ENCODE peak calls at places on chromosomes 2 and 18, in five cellular contexts. A, G, I, J and N are unnamed samples.

GRCh38 chr2:129758461-129759185 is 220.8 kb upstream of the RAB6C start:
- DNase-seq in A (no peak), J (peak; percentile 49), G (no peak), I (peak; percentile 7), N (no peak)

GRCh38 chr18:28984731-28985130 is 807.8 kb upstream of the CDH2 start:
- DNase-seq in J (no peak), I (no peak), G (no peak), A (no peak), N (no peak)

GRCh38 chr18:75208836-75209128 is 157 bp downstream of the PTGR3 start:
- DNase-seq in A (no peak), G (no peak), I (peak; percentile 35), J (no peak), N (no peak)

GRCh38 chr2:212330263-212330662 is 208.3 kb downstream of the ERBB4 start:
- DNase-seq in I (no peak), A (no peak), J (no peak), G (no peak), N (no peak)

GRCh38 chr2:126700073-126700581 is 44.2 kb downstream of the GYPC start:
- DNase-seq in A (no peak), J (no peak), I (no peak), G (peak; percentile 29), N (no peak)

GRCh38 chr2:10048501-10049171 is 5.3 kb downstream of the KLF11 start:
- DNase-seq in G (peak; percentile 14), I (no peak), J (no peak), A (no peak), N (no peak)

GRCh38 chr2:44342854-44343253 is 18.4 kb downstream of the PREPL start:
- DNase-seq in A (no peak), I (no peak), G (no peak), J (no peak), N (no peak)

GRCh38 chr2:153870308-153870707 is 1.4 kb upstream of the GALNT13 start:
- DNase-seq in I (no peak), A (no peak), J (no peak), G (peak; percentile 87), N (no peak)

GRCh38 chr2:161681043-161681442 is 56.8 kb downstream of the SLC4A10 start:
- DNase-seq in A (no peak), J (no peak), G (no peak), I (no peak), N (no peak)

GRCh38 chr2:189916651-189917050 is 132.4 kb downstream of the PMS1 start:
- DNase-seq in A (no peak), J (no peak), I (no peak), G (no peak), N (no peak)

GRCh38 chr18:13500891-13501887 is 225.2 kb downstream of the FAM210A start:
- DNase-seq in G (peak; percentile 65), A (no peak), I (no peak), J (peak; percentile 61), N (peak; percentile 69)

GRCh38 chr18:50193796-50194622 is 938 bp downstream of the MYO5B start:
- DNase-seq in I (no peak), G (no peak), A (no peak), J (no peak), N (peak; percentile 65)

GRCh38 chr2:241500016-241500415 is 8.4 kb downstream of the STK25 start:
- DNase-seq in A (no peak), J (no peak), I (no peak), G (no peak), N (no peak)

GRCh38 chr2:60998628-60999545 is 18.6 kb upstream of the PEX13 start:
- DNase-seq in A (no peak), J (no peak), I (no peak), G (peak; percentile 31), N (no peak)

GRCh38 chr2:32856891-32857290 is 89.9 kb upstream of the LTBP1 start:
- DNase-seq in I (no peak), A (no peak), J (no peak), G (no peak), N (no peak)

GRCh38 chr2:207008105-207008990 is 69.0 kb downstream of the CPO start:
- DNase-seq in A (no peak), I (no peak), J (no peak), G (no peak), N (no peak)

GRCh38 chr2:204625135-204625534 is 79.9 kb downstream of the PARD3B start:
- DNase-seq in I (no peak), J (no peak), A (no peak), G (no peak), N (no peak)

GRCh38 chr2:57848723-57849122 is 197.9 kb upstream of the VRK2 start:
- DNase-seq in A (no peak), G (no peak), J (no peak), I (no peak), N (no peak)

GRCh38 chr2:61161888-61162287 is at the start of gene C2orf74:
- DNase-seq in J (no peak), G (no peak), A (no peak), I (no peak), N (no peak)